ENCODE peak calls at places on chromosomes 4 and X, in seven cellular contexts. One of them, this sample, is unnamed.

GRCh38 chr4:10396181-10396580 is 61.0 kb downstream of the ZNF518B start:
- DNase-seq in activated T-cell treated with anti-CD3 and anti-CD28 coated beads, Interleukin-2, amount 50 U/mL, for 72 hours: no peak
- DNase-seq in sciatic nerve: no peak
- DNase-seq in NT2/D1: no peak
- DNase-seq in AG04449: no peak
- DNase-seq in foreskin melanocyte: no peak
- DNase-seq in effector memory CD8-positive, alpha-beta T cell: no peak
- DNase-seq in this sample: no peak

GRCh38 chr4:15100994-15101695 is 98.9 kb downstream of the CPEB2 start:
- DNase-seq in effector memory CD8-positive, alpha-beta T cell: no peak
- DNase-seq in foreskin melanocyte: peak; percentile 84
- DNase-seq in sciatic nerve: no peak
- DNase-seq in activated T-cell treated with anti-CD3 and anti-CD28 coated beads, Interleukin-2, amount 50 U/mL, for 72 hours: no peak
- DNase-seq in AG04449: no peak
- DNase-seq in NT2/D1: no peak
- DNase-seq in this sample: no peak

GRCh38 chr4:25172964-25173917 is 13.0 kb upstream of the SEPSECS start:
- DNase-seq in effector memory CD8-positive, alpha-beta T cell: no peak
- DNase-seq in activated T-cell treated with anti-CD3 and anti-CD28 coated beads, Interleukin-2, amount 50 U/mL, for 72 hours: no peak
- DNase-seq in sciatic nerve: no peak
- DNase-seq in AG04449: peak; percentile 98
- DNase-seq in NT2/D1: no peak
- DNase-seq in foreskin melanocyte: peak; percentile 93
- DNase-seq in this sample: no peak

GRCh38 chr4:189278559-189279165 is 662.0 kb upstream of the FRG1 start:
- DNase-seq in sciatic nerve: no peak
- DNase-seq in activated T-cell treated with anti-CD3 and anti-CD28 coated beads, Interleukin-2, amount 50 U/mL, for 72 hours: no peak
- DNase-seq in NT2/D1: no peak
- DNase-seq in AG04449: no peak
- DNase-seq in foreskin melanocyte: no peak
- DNase-seq in effector memory CD8-positive, alpha-beta T cell: no peak
- DNase-seq in this sample: no peak

GRCh38 chrX:20952180-20952579 is 422.0 kb upstream of the CNKSR2 start:
- DNase-seq in foreskin melanocyte: no peak
- DNase-seq in activated T-cell treated with anti-CD3 and anti-CD28 coated beads, Interleukin-2, amount 50 U/mL, for 72 hours: no peak
- DNase-seq in AG04449: no peak
- DNase-seq in sciatic nerve: no peak
- DNase-seq in effector memory CD8-positive, alpha-beta T cell: no peak
- DNase-seq in NT2/D1: no peak
- DNase-seq in this sample: no peak

GRCh38 chrX:51568586-51568985 is 50.1 kb downstream of the CENPVL3 start:
- DNase-seq in effector memory CD8-positive, alpha-beta T cell: no peak
- DNase-seq in NT2/D1: no peak
- DNase-seq in AG04449: peak; percentile 53
- DNase-seq in foreskin melanocyte: no peak
- DNase-seq in sciatic nerve: no peak
- DNase-seq in activated T-cell treated with anti-CD3 and anti-CD28 coated beads, Interleukin-2, amount 50 U/mL, for 72 hours: no peak
- DNase-seq in this sample: no peak

GRCh38 chr4:87908341-87908740 is 67.2 kb upstream of the SPP1 start:
- DNase-seq in foreskin melanocyte: no peak
- DNase-seq in activated T-cell treated with anti-CD3 and anti-CD28 coated beads, Interleukin-2, amount 50 U/mL, for 72 hours: no peak
- DNase-seq in NT2/D1: no peak
- DNase-seq in AG04449: no peak
- DNase-seq in sciatic nerve: no peak
- DNase-seq in effector memory CD8-positive, alpha-beta T cell: no peak
- DNase-seq in this sample: no peak

GRCh38 chr4:186725422-186726149 is 1.9 kb upstream of the FAT1 start:
- DNase-seq in sciatic nerve: peak; percentile 87
- DNase-seq in effector memory CD8-positive, alpha-beta T cell: no peak
- DNase-seq in NT2/D1: no peak
- DNase-seq in activated T-cell treated with anti-CD3 and anti-CD28 coated beads, Interleukin-2, amount 50 U/mL, for 72 hours: peak; percentile 34
- DNase-seq in foreskin melanocyte: peak; percentile 47
- DNase-seq in AG04449: no peak
- DNase-seq in this sample: no peak

GRCh38 chr4:113355550-113356371 is 306.3 kb downstream of the ANK2 start:
- DNase-seq in sciatic nerve: no peak
- DNase-seq in NT2/D1: no peak
- DNase-seq in foreskin melanocyte: peak; percentile 82
- DNase-seq in AG04449: peak; percentile 66
- DNase-seq in effector memory CD8-positive, alpha-beta T cell: peak; percentile 39
- DNase-seq in activated T-cell treated with anti-CD3 and anti-CD28 coated beads, Interleukin-2, amount 50 U/mL, for 72 hours: peak; percentile 86
- DNase-seq in this sample: peak; percentile 48

GRCh38 chr4:137960371-137961050 is 281.6 kb downstream of the SLC7A11 start:
- DNase-seq in NT2/D1: no peak
- DNase-seq in activated T-cell treated with anti-CD3 and anti-CD28 coated beads, Interleukin-2, amount 50 U/mL, for 72 hours: no peak
- DNase-seq in effector memory CD8-positive, alpha-beta T cell: no peak
- DNase-seq in sciatic nerve: no peak
- DNase-seq in AG04449: no peak
- DNase-seq in foreskin melanocyte: no peak
- DNase-seq in this sample: no peak

GRCh38 chr4:168433576-168433975 is 46.7 kb downstream of the DDX60L start:
- DNase-seq in sciatic nerve: no peak
- DNase-seq in effector memory CD8-positive, alpha-beta T cell: no peak
- DNase-seq in activated T-cell treated with anti-CD3 and anti-CD28 coated beads, Interleukin-2, amount 50 U/mL, for 72 hours: no peak
- DNase-seq in foreskin melanocyte: no peak
- DNase-seq in NT2/D1: no peak
- DNase-seq in AG04449: no peak
- DNase-seq in this sample: no peak

GRCh38 chr4:147381749-147382148 is 99.1 kb upstream of the EDNRA start:
- DNase-seq in AG04449: no peak
- DNase-seq in foreskin melanocyte: no peak
- DNase-seq in NT2/D1: no peak
- DNase-seq in effector memory CD8-positive, alpha-beta T cell: no peak
- DNase-seq in sciatic nerve: no peak
- DNase-seq in activated T-cell treated with anti-CD3 and anti-CD28 coated beads, Interleukin-2, amount 50 U/mL, for 72 hours: no peak
- DNase-seq in this sample: no peak

GRCh38 chr4:59179372-59179771 is 2020.8 kb upstream of the ADGRL3 start:
- DNase-seq in activated T-cell treated with anti-CD3 and anti-CD28 coated beads, Interleukin-2, amount 50 U/mL, for 72 hours: no peak
- DNase-seq in effector memory CD8-positive, alpha-beta T cell: no peak
- DNase-seq in foreskin melanocyte: no peak
- DNase-seq in NT2/D1: no peak
- DNase-seq in AG04449: no peak
- DNase-seq in sciatic nerve: no peak
- DNase-seq in this sample: no peak

GRCh38 chr4:140346136-140346535 is 27.3 kb upstream of the SCOC start:
- DNase-seq in foreskin melanocyte: no peak
- DNase-seq in effector memory CD8-positive, alpha-beta T cell: no peak
- DNase-seq in activated T-cell treated with anti-CD3 and anti-CD28 coated beads, Interleukin-2, amount 50 U/mL, for 72 hours: no peak
- DNase-seq in NT2/D1: no peak
- DNase-seq in sciatic nerve: no peak
- DNase-seq in AG04449: no peak
- DNase-seq in this sample: no peak

GRCh38 chrX:76520273-76521054 is 93.0 kb downstream of the MAGEE1 start:
- DNase-seq in effector memory CD8-positive, alpha-beta T cell: no peak
- DNase-seq in foreskin melanocyte: no peak
- DNase-seq in AG04449: no peak
- DNase-seq in sciatic nerve: no peak
- DNase-seq in NT2/D1: no peak
- DNase-seq in activated T-cell treated with anti-CD3 and anti-CD28 coated beads, Interleukin-2, amount 50 U/mL, for 72 hours: no peak
- DNase-seq in this sample: no peak

GRCh38 chr4:147408189-147408588 is 72.7 kb upstream of the EDNRA start:
- DNase-seq in foreskin melanocyte: no peak
- DNase-seq in sciatic nerve: no peak
- DNase-seq in NT2/D1: no peak
- DNase-seq in AG04449: no peak
- DNase-seq in effector memory CD8-positive, alpha-beta T cell: no peak
- DNase-seq in activated T-cell treated with anti-CD3 and anti-CD28 coated beads, Interleukin-2, amount 50 U/mL, for 72 hours: no peak
- DNase-seq in this sample: no peak

GRCh38 chr4:184252136-184253071 is 34.7 kb upstream of the ENPP6 start:
- DNase-seq in foreskin melanocyte: no peak
- DNase-seq in activated T-cell treated with anti-CD3 and anti-CD28 coated beads, Interleukin-2, amount 50 U/mL, for 72 hours: no peak
- DNase-seq in sciatic nerve: no peak
- DNase-seq in NT2/D1: no peak
- DNase-seq in effector memory CD8-positive, alpha-beta T cell: no peak
- DNase-seq in AG04449: no peak
- DNase-seq in this sample: no peak

GRCh38 chr4:8315343-8316250 is 46.0 kb downstream of the HTRA3 start:
- DNase-seq in activated T-cell treated with anti-CD3 and anti-CD28 coated beads, Interleukin-2, amount 50 U/mL, for 72 hours: no peak
- DNase-seq in sciatic nerve: peak; percentile 62
- DNase-seq in effector memory CD8-positive, alpha-beta T cell: no peak
- DNase-seq in AG04449: peak; percentile 29
- DNase-seq in NT2/D1: peak; percentile 72
- DNase-seq in foreskin melanocyte: no peak
- DNase-seq in this sample: peak; percentile 1

GRCh38 chrX:25011589-25012432 is 4.0 kb downstream of the ARX start:
- DNase-seq in activated T-cell treated with anti-CD3 and anti-CD28 coated beads, Interleukin-2, amount 50 U/mL, for 72 hours: no peak
- DNase-seq in sciatic nerve: no peak
- DNase-seq in NT2/D1: no peak
- DNase-seq in AG04449: no peak
- DNase-seq in foreskin melanocyte: no peak
- DNase-seq in effector memory CD8-positive, alpha-beta T cell: no peak
- DNase-seq in this sample: no peak